ENCODE peak calls at places on chromosome 5, in six cellular contexts. Z, E, K, Q, P and V are unnamed samples.
A peak's percentile ranks its signal among the peaks of the same experiment; 100 is the strongest.

GRCh38 chr5:159449925-159450324 is 119.6 kb upstream of the IL12B start:
- DNase-seq in P (peak; percentile 39), Z (no peak), Q (no peak), E (no peak), K (no peak), V (no peak)

GRCh38 chr5:172446336-172447051 is 7.8 kb downstream of the SH3PXD2B start:
- DNase-seq in Q (no peak), K (no peak), P (no peak), E (no peak), Z (no peak), V (no peak)

GRCh38 chr5:60161340-60161934 is 267.9 kb upstream of the PDE4D start:
- DNase-seq in Z (no peak), K (no peak), Q (no peak), E (no peak), P (peak; percentile 19), V (no peak)

GRCh38 chr5:120806132-120806531 is 342.0 kb downstream of the PRR16 start:
- DNase-seq in E (no peak), Z (no peak), P (peak; percentile 56), Q (no peak), K (no peak), V (no peak)

GRCh38 chr5:91024727-91025126 is 358.4 kb downstream of the ARRDC3 start:
- DNase-seq in K (no peak), Q (no peak), P (no peak), Z (no peak), E (no peak), V (no peak)

GRCh38 chr5:95863383-95863757 is 40.8 kb upstream of the GLRX start:
- DNase-seq in Z (no peak), K (no peak), E (no peak), P (peak; percentile 62), Q (peak; percentile 74), V (peak; percentile 59)

GRCh38 chr5:53446908-53447307 is 33.5 kb upstream of the FST start:
- DNase-seq in Z (no peak), E (no peak), Q (no peak), K (no peak), P (peak; percentile 28), V (no peak)

GRCh38 chr5:79263-79662 is 12.7 kb upstream of the PLEKHG4B start:
- DNase-seq in K (no peak), E (no peak), P (no peak), Z (no peak), Q (no peak), V (no peak)

GRCh38 chr5:81751836-81752643 is 1.1 kb upstream of the SSBP2 start:
- DNase-seq in E (no peak), P (no peak), Z (peak; percentile 44), Q (peak; percentile 77), K (peak; percentile 70), V (peak; percentile 81)

GRCh38 chr5:143824851-143825720 is 13.1 kb downstream of the HMHB1 start:
- DNase-seq in K (peak; percentile 78), E (peak; percentile 37), Q (peak; percentile 87), Z (peak; percentile 3), P (peak; percentile 75), V (peak; percentile 12)

GRCh38 chr5:145350501-145350900 is 484.6 kb downstream of the PRELID2 start:
- DNase-seq in K (no peak), P (peak; percentile 85), E (no peak), Z (no peak), Q (no peak), V (no peak)

DNA sequence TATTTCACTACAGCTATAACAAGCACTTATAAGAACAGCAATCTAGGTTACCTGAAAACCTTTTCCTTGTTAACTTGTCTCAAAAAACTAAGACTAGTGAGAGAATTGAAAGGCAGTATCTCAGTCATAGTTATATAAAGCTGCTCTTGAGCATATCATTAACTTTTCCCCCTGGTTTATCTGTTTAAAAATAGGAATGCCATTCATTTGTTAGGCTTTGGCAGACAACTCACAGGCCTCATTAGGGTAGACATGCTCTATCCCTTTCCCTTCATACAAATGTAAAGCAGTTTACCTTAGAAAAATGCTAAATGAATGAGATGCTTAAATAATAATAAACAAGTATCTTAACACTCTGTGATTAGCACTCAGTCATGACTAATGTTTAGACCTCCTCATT is 1579.0 kb upstream of the WWC1 start:
- DNase-seq in Z (no peak), K (no peak), Q (no peak), P (no peak), E (no peak), V (no peak)
- H3K27ac ChIP-seq in Z (no peak overlapping the region), K (no peak overlapping the region), Q (no peak overlapping the region), P (no peak overlapping the region), E (no peak overlapping the region), V (no peak overlapping the region)

GRCh38 chr5:140340605-140341004 is 5.8 kb downstream of the HBEGF start:
- DNase-seq in P (no peak), E (no peak), Q (no peak), Z (no peak), K (no peak), V (no peak)
- H3K27ac ChIP-seq in P (no peak overlapping the region), E (peak overlapping the region; percentile 84), Q (peak overlapping the region; percentile 75), Z (no peak overlapping the region), K (no peak overlapping the region), V (peak overlapping the region; percentile 49)

GRCh38 chr5:68285075-68285827 is 69.7 kb downstream of the PIK3R1 start:
- DNase-seq in E (no peak), Z (no peak), Q (no peak), K (no peak), P (no peak), V (no peak)

GRCh38 chr5:68279960-68280359 is 64.4 kb downstream of the PIK3R1 start:
- DNase-seq in Z (no peak), P (no peak), Q (no peak), E (no peak), K (no peak), V (no peak)

GRCh38 chr5:68286612-68286912 is 71.0 kb downstream of the PIK3R1 start:
- DNase-seq in E (no peak), P (no peak), Q (no peak), K (no peak), Z (no peak), V (no peak)

GRCh38 chr5:68285857-68286611 is 70.5 kb downstream of the PIK3R1 start:
- DNase-seq in Q (no peak), K (no peak), P (peak; percentile 65), Z (no peak), E (no peak), V (no peak)

GRCh38 chr5:68282001-68282400 is 66.4 kb downstream of the PIK3R1 start:
- DNase-seq in P (no peak), K (no peak), Q (no peak), E (no peak), Z (no peak), V (no peak)
- H3K27ac ChIP-seq in P (no peak overlapping the region), K (no peak overlapping the region), Q (peak overlapping the region; percentile 10), E (peak overlapping the region; percentile 19), Z (no peak overlapping the region), V (no peak overlapping the region)

GRCh38 chr5:2522372-2522771 is 229.1 kb downstream of the IRX2 start:
- DNase-seq in E (no peak), Z (no peak), P (no peak), Q (no peak), K (no peak), V (no peak)
- H3K27ac ChIP-seq in E (no peak overlapping the region), Z (no peak overlapping the region), P (no peak overlapping the region), Q (no peak overlapping the region), K (no peak overlapping the region), V (no peak overlapping the region)

GRCh38 chr5:179219661-179220620 is 125.3 kb downstream of the ADAMTS2 start:
- DNase-seq in P (no peak), K (peak; percentile 42), E (no peak), Z (no peak), Q (no peak), V (no peak)

GRCh38 chr5:179217956-179218355 is 127.3 kb downstream of the ADAMTS2 start:
- DNase-seq in E (no peak), K (no peak), P (no peak), Q (no peak), Z (no peak), V (no peak)

GRCh38 chr5:179217356-179217755 is 127.9 kb downstream of the ADAMTS2 start:
- DNase-seq in K (no peak), Q (no peak), E (no peak), Z (no peak), P (peak; percentile 42), V (no peak)

GRCh38 chr5:179220716-179221115 is 124.5 kb downstream of the ADAMTS2 start:
- DNase-seq in Z (no peak), Q (no peak), E (no peak), K (peak; percentile 8), P (no peak), V (no peak)

DNA sequence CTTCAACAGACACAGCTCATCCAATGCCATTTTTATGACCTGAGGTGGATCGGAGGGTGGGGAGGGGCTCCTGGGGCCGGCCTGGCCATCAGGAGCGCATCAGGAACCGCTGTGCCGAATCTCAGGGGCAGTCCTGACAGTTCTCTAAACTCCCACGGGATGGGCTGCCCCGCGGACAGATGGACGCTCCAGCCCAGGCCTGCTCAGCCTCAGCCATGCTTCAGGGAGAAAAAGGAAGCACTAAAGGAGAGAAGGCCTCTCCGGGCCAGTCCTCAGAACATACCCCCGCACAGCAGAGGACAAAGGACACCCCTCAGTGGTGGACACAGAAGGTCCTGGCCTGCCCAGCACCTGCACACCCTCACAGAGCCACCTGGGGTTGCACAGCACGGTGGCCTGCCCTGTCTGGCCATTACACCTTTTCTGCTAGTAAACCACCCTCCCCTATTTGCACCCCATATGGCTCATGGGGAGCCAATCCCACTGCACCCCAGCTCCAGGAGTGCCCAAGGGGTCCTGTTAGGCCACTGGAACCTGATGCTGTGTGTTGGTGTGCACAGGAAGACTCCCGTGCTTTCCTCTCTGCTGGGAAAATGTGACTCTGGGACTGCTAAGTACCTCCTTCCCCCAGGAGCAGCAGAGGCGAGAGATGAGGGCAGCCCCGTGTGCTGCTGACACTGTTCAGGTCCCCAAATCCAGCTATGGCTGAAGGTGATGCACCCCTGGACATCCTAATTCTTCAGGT is 126.5 kb downstream of the ADAMTS2 start:
- DNase-seq in P (no peak), K (no peak), E (no peak), Q (no peak), Z (no peak), V (no peak)
- H3K27ac ChIP-seq in P (no peak overlapping the region), K (no peak overlapping the region), E (no peak overlapping the region), Q (no peak overlapping the region), Z (no peak overlapping the region), V (no peak overlapping the region)

GRCh38 chr5:129020683-129021082 is 55.4 kb downstream of the SLC27A6 start:
- DNase-seq in K (no peak), Q (no peak), E (no peak), P (no peak), Z (no peak), V (no peak)
- H3K27ac ChIP-seq in K (no peak overlapping the region), Q (no peak overlapping the region), E (no peak overlapping the region), P (no peak overlapping the region), Z (no peak overlapping the region), V (no peak overlapping the region)

GRCh38 chr5:27336817-27337216 is 298.4 kb upstream of the CDH9 start:
- DNase-seq in Z (no peak), K (no peak), P (no peak), Q (no peak), E (no peak), V (no peak)

DNA sequence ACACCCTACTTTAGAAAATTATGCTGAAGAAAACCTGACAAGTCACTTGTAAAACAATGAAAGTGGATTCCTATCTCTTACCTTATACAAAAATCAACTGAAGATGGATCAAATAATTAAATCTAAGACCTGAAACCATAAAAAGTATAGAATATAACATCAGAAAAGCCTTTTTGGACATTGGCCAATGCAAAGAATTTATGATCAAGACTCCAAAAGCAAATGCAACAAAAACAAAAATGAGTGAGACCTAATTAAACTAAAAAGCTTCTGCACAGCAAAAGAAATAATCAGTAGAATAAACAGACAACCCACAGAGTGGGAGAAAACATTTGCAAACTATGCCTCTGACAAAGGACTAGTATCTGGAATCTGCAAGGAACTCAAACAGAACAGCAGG is 303.0 kb upstream of the CDH9 start:
- DNase-seq in P (no peak), E (no peak), Q (no peak), Z (no peak), K (no peak), V (no peak)
- H3K27ac ChIP-seq in P (no peak overlapping the region), E (no peak overlapping the region), Q (no peak overlapping the region), Z (no peak overlapping the region), K (no peak overlapping the region), V (no peak overlapping the region)